ENCODE peak calls at places on chromosomes 4 and X, in five cellular contexts. H, O, S, E and W are unnamed samples. For H3K4me1, the result is how much of the 10 kb centered on the place peaks cover.

GRCh38 chrX:134457708-134458107 is 2.3 kb upstream of the HPRT1 start:
- DNase-seq in O (no peak), E (no peak), H (no peak), S (no peak), W (no peak)

GRCh38 chr4:4990857-4991540 is 28.3 kb downstream of the CYTL1 start:
- DNase-seq in O (no peak), H (peak), S (peak), E (no peak), W (peak)

GRCh38 chr4:125741825-125742452 is 427.2 kb downstream of the FAT4 start:
- DNase-seq in H (no peak), O (peak), E (no peak), S (no peak), W (no peak)

GRCh38 chrX:40085714-40086113 is 12.0 kb downstream of the BCOR start:
- DNase-seq in E (no peak), S (no peak), H (no peak), O (no peak), W (no peak)

GRCh38 chr4:150354214-150354796 is 227.6 kb upstream of the MAB21L2 start:
- DNase-seq in O (peak), E (peak), H (no peak), S (no peak), W (no peak)

GRCh38 chrX:101232316-101232715 is 12.7 kb downstream of the DRP2 start:
- DNase-seq in S (no peak), H (no peak), E (no peak), O (no peak), W (no peak)

GRCh38 chr4:74438661-74439060 is 6.3 kb upstream of the AREG start:
- DNase-seq in O (no peak), H (no peak), E (no peak), S (no peak), W (no peak)

GRCh38 chrX:20519826-20520225 is 253.1 kb upstream of the RPS6KA3 start:
- DNase-seq in O (no peak), H (no peak), E (no peak), S (no peak), W (no peak)

GRCh38 chr4:147157860-147158701 is 212.4 kb upstream of the TTC29 start:
- DNase-seq in E (peak), S (peak), O (peak), H (peak), W (peak)

GRCh38 chr4:89184407-89184806 is 73.1 kb downstream of the TIGD2 start:
- DNase-seq in S (no peak), O (peak), E (peak), H (no peak), W (no peak)

GRCh38 chr4:168645933-168646768 is 149.3 kb downstream of the PALLD start:
- DNase-seq in H (no peak), O (no peak), S (no peak), E (peak), W (no peak)

GRCh38 chr4:168651374-168651773 is 154.5 kb downstream of the PALLD start:
- DNase-seq in O (peak), E (peak), H (no peak), S (no peak), W (no peak)

GRCh38 chr4:168647976-168648375 is 151.1 kb downstream of the PALLD start:
- DNase-seq in H (no peak), E (peak), S (no peak), O (no peak), W (no peak)

GRCh38 chr4:168648929-168649328 is 152.1 kb downstream of the PALLD start:
- DNase-seq in S (no peak), H (no peak), O (no peak), E (peak), W (no peak)

GRCh38 chr4:168648494-168648893 is 151.6 kb downstream of the PALLD start:
- DNase-seq in S (no peak), H (no peak), O (no peak), E (no peak), W (no peak)
- H3K4me1 ChIP-seq in S (under half), H (half or more), O (under half), E (under half), W (under half)

GRCh38 chr4:56937262-56937661 is 29.6 kb downstream of the REST start:
- DNase-seq in S (no peak), O (no peak), E (no peak), H (no peak), W (no peak)
- H3K27ac ChIP-seq in S (no peak), O (no peak), E (no peak), H (no peak), W (no peak)

GRCh38 chr4:140254656-140255299 is 100.8 kb upstream of the MAML3 start:
- DNase-seq in E (no peak), H (no peak), O (no peak), S (no peak), W (no peak)

GRCh38 chr4:140256941-140257340 is 103.0 kb upstream of the MAML3 start:
- DNase-seq in H (no peak), E (no peak), O (no peak), S (no peak), W (no peak)

GRCh38 chr4:140256335-140256734 is 102.4 kb upstream of the MAML3 start:
- DNase-seq in O (no peak), E (peak), H (no peak), S (peak), W (no peak)

GRCh38 chr4:140255467-140255866 is 101.5 kb upstream of the MAML3 start:
- DNase-seq in O (no peak), S (no peak), H (no peak), E (no peak), W (no peak)

GRCh38 chr4:140255919-140256318 is 101.9 kb upstream of the MAML3 start:
- DNase-seq in H (no peak), S (no peak), O (no peak), E (no peak), W (no peak)
- H3K4me1 ChIP-seq in H (under half), S (under half), O (under half), E (under half), W (under half)

DNA sequence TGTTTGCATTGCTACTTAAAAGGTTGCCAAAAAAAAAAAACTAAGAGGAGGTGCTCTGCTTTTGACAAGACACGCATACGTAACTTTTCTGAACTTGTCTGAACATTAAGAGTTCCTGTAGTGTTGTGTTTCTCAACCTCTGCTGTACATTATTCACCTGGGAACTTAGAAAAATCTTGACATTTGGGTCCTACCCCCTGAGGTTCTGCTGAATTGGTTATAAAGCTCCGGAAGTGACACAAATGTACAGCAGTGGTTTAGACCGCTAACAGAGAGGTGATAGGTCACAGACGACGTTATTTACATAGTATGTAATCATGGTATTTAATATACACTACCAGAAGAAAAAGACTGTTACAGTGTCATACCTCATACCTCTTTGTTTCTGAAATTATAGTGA is 61.1 kb downstream of the CPEB2 start:
- DNase-seq in O (no peak), E (no peak), H (no peak), S (no peak), W (no peak)
- H3K27ac ChIP-seq in O (no peak), E (no peak), H (no peak), S (no peak), W (no peak)

GRCh38 chr4:15332377-15332776 is 95.5 kb upstream of the C1QTNF7 start:
- DNase-seq in O (no peak), S (no peak), E (no peak), H (no peak), W (no peak)
- H3K4me1 ChIP-seq in O (under half), S (under half), E (under half), H (under half), W (under half)

GRCh38 chr4:60389636-60390035 is 810.5 kb upstream of the ADGRL3 start:
- DNase-seq in O (peak), H (no peak), S (no peak), E (peak), W (no peak)

GRCh38 chr4:60384475-60384874 is 815.7 kb upstream of the ADGRL3 start:
- DNase-seq in S (no peak), E (no peak), H (no peak), O (no peak), W (no peak)
- H3K27ac ChIP-seq in S (no peak), E (no peak), H (no peak), O (no peak), W (no peak)